ENCODE peak calls at places on chromosomes 7 and 10, in nine cellular contexts. One of them, this sample, is unnamed.
A peak's percentile ranks its signal among the peaks of the same experiment; 100 is the strongest.

GRCh38 chr7:28681693-28682092 is 269.4 kb downstream of the CREB5 start:
- DNase-seq in BE2C: no peak
- DNase-seq in endodermal cell: no peak
- DNase-seq in uterus: no peak
- DNase-seq in heart right ventricle: no peak
- DNase-seq in esophagus muscularis mucosa: no peak
- DNase-seq in psoas muscle: no peak
- DNase-seq in A549: no peak
- DNase-seq in ovary: no peak
- DNase-seq in this sample: no peak

GRCh38 chr7:47614450-47614849 is 32.5 kb upstream of the TNS3 start:
- DNase-seq in BE2C: no peak
- DNase-seq in endodermal cell: no peak
- DNase-seq in uterus: no peak
- DNase-seq in heart right ventricle: no peak
- DNase-seq in esophagus muscularis mucosa: no peak
- DNase-seq in psoas muscle: no peak
- DNase-seq in A549: no peak
- DNase-seq in ovary: no peak
- DNase-seq in this sample: no peak

GRCh38 chr10:114336823-114337509 is 67.3 kb downstream of the AFAP1L2 start:
- DNase-seq in BE2C: no peak
- DNase-seq in endodermal cell: no peak
- DNase-seq in uterus: no peak
- DNase-seq in heart right ventricle: no peak
- DNase-seq in esophagus muscularis mucosa: no peak
- DNase-seq in psoas muscle: no peak
- DNase-seq in A549: no peak
- DNase-seq in ovary: no peak
- DNase-seq in this sample: no peak

GRCh38 chr10:44009891-44010290 is 361.2 kb upstream of the ZNF32 start:
- DNase-seq in BE2C: no peak
- DNase-seq in endodermal cell: no peak
- DNase-seq in uterus: no peak
- DNase-seq in heart right ventricle: no peak
- DNase-seq in esophagus muscularis mucosa: peak; percentile 64
- DNase-seq in psoas muscle: no peak
- DNase-seq in A549: no peak
- DNase-seq in ovary: no peak
- DNase-seq in this sample: no peak

GRCh38 chr7:102125127-102125561 is 161.5 kb upstream of the SH2B2 start:
- DNase-seq in BE2C: no peak
- DNase-seq in endodermal cell: peak; percentile 93
- DNase-seq in uterus: peak; percentile 67
- DNase-seq in heart right ventricle: peak; percentile 51
- DNase-seq in esophagus muscularis mucosa: peak; percentile 93
- DNase-seq in psoas muscle: peak; percentile 62
- DNase-seq in A549: peak; percentile 96
- DNase-seq in ovary: peak; percentile 50
- DNase-seq in this sample: peak; percentile 74

GRCh38 chr10:25493122-25493893 is 318.5 kb downstream of the GPR158 start:
- DNase-seq in BE2C: peak; percentile 44
- DNase-seq in endodermal cell: peak; percentile 89
- DNase-seq in uterus: no peak
- DNase-seq in heart right ventricle: peak; percentile 12
- DNase-seq in esophagus muscularis mucosa: no peak
- DNase-seq in psoas muscle: no peak
- DNase-seq in A549: peak; percentile 83
- DNase-seq in ovary: no peak
- DNase-seq in this sample: peak; percentile 8

GRCh38 chr7:111558948-111559347 is 3.3 kb downstream of the IMMP2L start:
- DNase-seq in BE2C: no peak
- DNase-seq in endodermal cell: no peak
- DNase-seq in uterus: no peak
- DNase-seq in heart right ventricle: no peak
- DNase-seq in esophagus muscularis mucosa: no peak
- DNase-seq in psoas muscle: no peak
- DNase-seq in A549: no peak
- DNase-seq in ovary: no peak
- DNase-seq in this sample: no peak

GRCh38 chr7:71630521-71630920 is 498.6 kb downstream of the GALNT17 start:
- DNase-seq in BE2C: no peak
- DNase-seq in endodermal cell: no peak
- DNase-seq in uterus: no peak
- DNase-seq in heart right ventricle: peak; percentile 17
- DNase-seq in esophagus muscularis mucosa: no peak
- DNase-seq in psoas muscle: no peak
- DNase-seq in A549: no peak
- DNase-seq in ovary: no peak
- DNase-seq in this sample: no peak

GRCh38 chr10:71567006-71567405 is 152.6 kb downstream of the C10orf105 start:
- DNase-seq in BE2C: no peak
- DNase-seq in endodermal cell: no peak
- DNase-seq in uterus: no peak
- DNase-seq in heart right ventricle: no peak
- DNase-seq in esophagus muscularis mucosa: no peak
- DNase-seq in psoas muscle: no peak
- DNase-seq in A549: no peak
- DNase-seq in ovary: no peak
- DNase-seq in this sample: no peak

GRCh38 chr10:18886102-18886501 is 162.5 kb upstream of the MALRD1 start:
- DNase-seq in BE2C: no peak
- DNase-seq in endodermal cell: no peak
- DNase-seq in uterus: no peak
- DNase-seq in heart right ventricle: no peak
- DNase-seq in esophagus muscularis mucosa: no peak
- DNase-seq in psoas muscle: no peak
- DNase-seq in A549: no peak
- DNase-seq in ovary: no peak
- DNase-seq in this sample: no peak

GRCh38 chr7:151085691-151086620 is at the start of gene AGAP3:
- DNase-seq in BE2C: peak; percentile 95
- DNase-seq in endodermal cell: peak; percentile 93
- DNase-seq in uterus: peak; percentile 84
- DNase-seq in heart right ventricle: peak; percentile 89
- DNase-seq in esophagus muscularis mucosa: peak; percentile 96
- DNase-seq in psoas muscle: peak; percentile 92
- DNase-seq in A549: peak; percentile 76
- DNase-seq in ovary: peak; percentile 87
- DNase-seq in this sample: peak; percentile 94

GRCh38 chr10:59752278-59752940 is 846 bp downstream of the MRLN start:
- DNase-seq in BE2C: no peak
- DNase-seq in endodermal cell: no peak
- DNase-seq in uterus: no peak
- DNase-seq in heart right ventricle: no peak
- DNase-seq in esophagus muscularis mucosa: peak; percentile 66
- DNase-seq in psoas muscle: no peak
- DNase-seq in A549: no peak
- DNase-seq in ovary: no peak
- DNase-seq in this sample: no peak

GRCh38 chr10:1256139-1256720 is 200.0 kb downstream of the WDR37 start:
- DNase-seq in BE2C: no peak
- DNase-seq in endodermal cell: peak; percentile 35
- DNase-seq in uterus: no peak
- DNase-seq in heart right ventricle: no peak
- DNase-seq in esophagus muscularis mucosa: no peak
- DNase-seq in psoas muscle: no peak
- DNase-seq in A549: no peak
- DNase-seq in ovary: no peak
- DNase-seq in this sample: no peak

GRCh38 chr7:151671514-151671913 is 151.8 kb upstream of the RHEB start:
- DNase-seq in BE2C: no peak
- DNase-seq in endodermal cell: peak; percentile 60
- DNase-seq in uterus: no peak
- DNase-seq in heart right ventricle: no peak
- DNase-seq in esophagus muscularis mucosa: no peak
- DNase-seq in psoas muscle: no peak
- DNase-seq in A549: no peak
- DNase-seq in ovary: no peak
- DNase-seq in this sample: no peak

GRCh38 chr7:100865971-100866720 is 1.0 kb upstream of the TRIP6 start:
- DNase-seq in BE2C: peak; percentile 68
- DNase-seq in endodermal cell: peak; percentile 66
- DNase-seq in uterus: peak; percentile 79
- DNase-seq in heart right ventricle: peak; percentile 64
- DNase-seq in esophagus muscularis mucosa: no peak
- DNase-seq in psoas muscle: peak; percentile 82
- DNase-seq in A549: no peak
- DNase-seq in ovary: peak; percentile 85
- DNase-seq in this sample: peak; percentile 79

GRCh38 chr7:26145236-26145635 is 6.8 kb upstream of the NFE2L3 start:
- DNase-seq in BE2C: no peak
- DNase-seq in endodermal cell: no peak
- DNase-seq in uterus: no peak
- DNase-seq in heart right ventricle: no peak
- DNase-seq in esophagus muscularis mucosa: no peak
- DNase-seq in psoas muscle: no peak
- DNase-seq in A549: no peak
- DNase-seq in ovary: no peak
- DNase-seq in this sample: no peak

GRCh38 chr7:64359543-64359942 is 45.8 kb downstream of the ZNF736 start:
- DNase-seq in BE2C: no peak
- DNase-seq in endodermal cell: no peak
- DNase-seq in uterus: no peak
- DNase-seq in heart right ventricle: no peak
- DNase-seq in esophagus muscularis mucosa: no peak
- DNase-seq in psoas muscle: no peak
- DNase-seq in A549: no peak
- DNase-seq in ovary: no peak
- DNase-seq in this sample: no peak

GRCh38 chr7:157740251-157740650 is 403.4 kb downstream of the DNAJB6 start:
- DNase-seq in BE2C: no peak
- DNase-seq in endodermal cell: no peak
- DNase-seq in uterus: no peak
- DNase-seq in heart right ventricle: no peak
- DNase-seq in esophagus muscularis mucosa: no peak
- DNase-seq in psoas muscle: no peak
- DNase-seq in A549: no peak
- DNase-seq in ovary: no peak
- DNase-seq in this sample: peak; percentile 4

GRCh38 chr10:11339660-11340059 is 271.8 kb downstream of the USP6NL start:
- DNase-seq in BE2C: no peak
- DNase-seq in endodermal cell: no peak
- DNase-seq in uterus: no peak
- DNase-seq in heart right ventricle: no peak
- DNase-seq in esophagus muscularis mucosa: no peak
- DNase-seq in psoas muscle: no peak
- DNase-seq in A549: no peak
- DNase-seq in ovary: no peak
- DNase-seq in this sample: no peak

GRCh38 chr10:11344081-11344480 is 267.4 kb downstream of the USP6NL start:
- DNase-seq in BE2C: no peak
- DNase-seq in endodermal cell: no peak
- DNase-seq in uterus: no peak
- DNase-seq in heart right ventricle: no peak
- DNase-seq in esophagus muscularis mucosa: no peak
- DNase-seq in psoas muscle: no peak
- DNase-seq in A549: no peak
- DNase-seq in ovary: no peak
- DNase-seq in this sample: no peak

GRCh38 chr10:11341253-11341652 is 270.2 kb downstream of the USP6NL start:
- DNase-seq in BE2C: no peak
- DNase-seq in endodermal cell: no peak
- DNase-seq in uterus: no peak
- DNase-seq in heart right ventricle: no peak
- DNase-seq in esophagus muscularis mucosa: no peak
- DNase-seq in psoas muscle: no peak
- DNase-seq in A549: no peak
- DNase-seq in ovary: no peak
- DNase-seq in this sample: no peak

GRCh38 chr10:11344550-11344949 is 266.9 kb downstream of the USP6NL start:
- DNase-seq in BE2C: no peak
- DNase-seq in endodermal cell: no peak
- DNase-seq in uterus: no peak
- DNase-seq in heart right ventricle: no peak
- DNase-seq in esophagus muscularis mucosa: no peak
- DNase-seq in psoas muscle: no peak
- DNase-seq in A549: no peak
- DNase-seq in ovary: peak; percentile 35
- DNase-seq in this sample: no peak

GRCh38 chr10:11345224-11346054 is 266.0 kb downstream of the USP6NL start:
- DNase-seq in BE2C: no peak
- DNase-seq in endodermal cell: peak; percentile 82
- DNase-seq in uterus: no peak
- DNase-seq in heart right ventricle: no peak
- DNase-seq in esophagus muscularis mucosa: no peak
- DNase-seq in psoas muscle: no peak
- DNase-seq in A549: peak; percentile 60
- DNase-seq in ovary: no peak
- DNase-seq in this sample: no peak
- TF ChIP-seq CTCF in BE2C: no peak
- TF ChIP-seq CTCF in endodermal cell: peak; percentile 50
- TF ChIP-seq CTCF in uterus: no peak
- TF ChIP-seq CTCF in heart right ventricle: no peak
- TF ChIP-seq CTCF in esophagus muscularis mucosa: no peak
- TF ChIP-seq CTCF in psoas muscle: no peak
- TF ChIP-seq CTCF in A549: no peak
- TF ChIP-seq CTCF in ovary: no peak
- TF ChIP-seq CTCF in this sample: peak; percentile 13

DNA sequence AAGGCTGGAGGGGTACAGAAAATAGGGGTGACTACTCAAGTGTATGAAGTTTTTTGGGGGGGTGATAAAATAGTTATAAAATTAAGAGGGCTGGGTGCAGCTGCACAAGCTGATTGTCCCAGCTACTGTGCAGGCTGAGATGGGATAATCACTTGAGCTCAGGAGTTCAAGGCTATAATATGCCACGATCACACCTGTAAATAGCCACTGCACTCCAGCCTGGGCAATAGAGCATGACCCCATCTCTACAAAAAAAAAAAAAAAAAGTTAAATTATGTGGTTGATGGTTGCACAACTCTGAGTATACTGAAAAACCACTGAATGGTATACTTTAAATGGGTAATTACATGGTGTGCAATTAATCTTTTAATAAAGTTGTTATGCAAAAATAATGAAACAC is 172.9 kb downstream of the SRPK2 start:
- DNase-seq in BE2C: no peak
- DNase-seq in endodermal cell: no peak
- DNase-seq in uterus: no peak
- DNase-seq in heart right ventricle: no peak
- DNase-seq in esophagus muscularis mucosa: no peak
- DNase-seq in psoas muscle: no peak
- DNase-seq in A549: no peak
- DNase-seq in ovary: no peak
- DNase-seq in this sample: no peak
- H3K4me1 ChIP-seq in BE2C: peaks cover 7% of the 10 kb centered on the region
- H3K4me1 ChIP-seq in endodermal cell: no peaks in the 10 kb centered on the region
- H3K4me1 ChIP-seq in uterus: no peaks in the 10 kb centered on the region
- H3K4me1 ChIP-seq in heart right ventricle: peaks cover 3% of the 10 kb centered on the region
- H3K4me1 ChIP-seq in esophagus muscularis mucosa: peaks cover 33% of the 10 kb centered on the region
- H3K4me1 ChIP-seq in psoas muscle: peaks cover 30% of the 10 kb centered on the region
- H3K4me1 ChIP-seq in A549: peaks cover 37% of the 10 kb centered on the region
- H3K4me1 ChIP-seq in ovary: peaks cover 4% of the 10 kb centered on the region
- H3K4me1 ChIP-seq in this sample: peaks cover 17% of the 10 kb centered on the region

GRCh38 chr10:96124230-96125141 is 5.6 kb upstream of the ZNF518A start:
- DNase-seq in BE2C: no peak
- DNase-seq in endodermal cell: peak; percentile 85
- DNase-seq in uterus: no peak
- DNase-seq in heart right ventricle: no peak
- DNase-seq in esophagus muscularis mucosa: no peak
- DNase-seq in psoas muscle: no peak
- DNase-seq in A549: peak; percentile 80
- DNase-seq in ovary: no peak
- DNase-seq in this sample: no peak
- H3K4me3 ChIP-seq in BE2C: peak overlapping the region; percentile 32
- H3K4me3 ChIP-seq in endodermal cell: peak overlapping the region; percentile 80
- H3K4me3 ChIP-seq in uterus: no peak overlapping the region
- H3K4me3 ChIP-seq in heart right ventricle: peak overlapping the region; percentile 31
- H3K4me3 ChIP-seq in esophagus muscularis mucosa: no peak overlapping the region
- H3K4me3 ChIP-seq in psoas muscle: no peak overlapping the region
- H3K4me3 ChIP-seq in A549: peak overlapping the region; percentile 39
- H3K4me3 ChIP-seq in ovary: no peak overlapping the region
- H3K4me3 ChIP-seq in this sample: no peak overlapping the region

GRCh38 chr7:105000927-105001336 is 13.1 kb upstream of the KMT2E start:
- DNase-seq in BE2C: no peak
- DNase-seq in endodermal cell: peak; percentile 57
- DNase-seq in uterus: no peak
- DNase-seq in heart right ventricle: no peak
- DNase-seq in esophagus muscularis mucosa: no peak
- DNase-seq in psoas muscle: no peak
- DNase-seq in A549: no peak
- DNase-seq in ovary: no peak
- DNase-seq in this sample: no peak
- TF ChIP-seq CTCF in BE2C: no peak
- TF ChIP-seq CTCF in endodermal cell: no peak
- TF ChIP-seq CTCF in uterus: no peak
- TF ChIP-seq CTCF in heart right ventricle: no peak
- TF ChIP-seq CTCF in esophagus muscularis mucosa: no peak
- TF ChIP-seq CTCF in psoas muscle: no peak
- TF ChIP-seq CTCF in A549: no peak
- TF ChIP-seq CTCF in ovary: no peak
- TF ChIP-seq CTCF in this sample: no peak

This sample was measured in heart left ventricle.